ENCODE peak calls at places on chromosomes 11 and 22, in eight cellular contexts. J is fibroblast of lung, O is astrocyte of the spinal cord, D is tibial nerve, U is PC-9, Y is cardiac muscle cell, I is fibroblast of the aortic adventitia, M is lower lobe of right lung. W is an unnamed sample.

GRCh38 chr11:58434217-58434616 is 6.3 kb upstream of the OR5B2 start:
- DNase-seq in M (no peak), D (no peak), Y (no peak), J (no peak), O (no peak), I (no peak), U (no peak), W (no peak)

GRCh38 chr22:45334068-45334467 is 24.3 kb downstream of the FAM118A start:
- DNase-seq in I (peak), Y (no peak), U (no peak), D (no peak), M (no peak), O (no peak), J (peak), W (no peak)

GRCh38 chr11:44623716-44624491 is 58.4 kb downstream of the CD82 start:
- DNase-seq in U (no peak), D (peak), I (no peak), M (no peak), O (no peak), Y (no peak), J (peak), W (no peak)

GRCh38 chr22:42947211-42947990 is 67.5 kb downstream of the PACSIN2 start:
- DNase-seq in M (no peak), J (peak), U (peak), O (no peak), D (no peak), Y (peak), I (no peak), W (peak)

GRCh38 chr11:76642341-76642740 is 28.2 kb downstream of the LRRC32 start:
- DNase-seq in I (no peak), U (no peak), Y (no peak), M (no peak), J (no peak), O (no peak), D (no peak), W (no peak)

GRCh38 chr11:67642148-67642475 is 2.5 kb upstream of the TBX10 start:
- DNase-seq in I (no peak), Y (no peak), J (no peak), M (no peak), D (no peak), U (no peak), O (no peak), W (no peak)

GRCh38 chr22:49124588-49124987 is 703.1 kb downstream of the BRD1 start:
- DNase-seq in U (no peak), Y (no peak), O (no peak), M (no peak), I (no peak), J (no peak), D (no peak), W (no peak)

GRCh38 chr22:36541831-36542391 is 12.9 kb upstream of the EIF3D start:
- DNase-seq in U (peak), J (peak), I (peak), O (peak), M (no peak), D (no peak), Y (no peak), W (peak)

DNA sequence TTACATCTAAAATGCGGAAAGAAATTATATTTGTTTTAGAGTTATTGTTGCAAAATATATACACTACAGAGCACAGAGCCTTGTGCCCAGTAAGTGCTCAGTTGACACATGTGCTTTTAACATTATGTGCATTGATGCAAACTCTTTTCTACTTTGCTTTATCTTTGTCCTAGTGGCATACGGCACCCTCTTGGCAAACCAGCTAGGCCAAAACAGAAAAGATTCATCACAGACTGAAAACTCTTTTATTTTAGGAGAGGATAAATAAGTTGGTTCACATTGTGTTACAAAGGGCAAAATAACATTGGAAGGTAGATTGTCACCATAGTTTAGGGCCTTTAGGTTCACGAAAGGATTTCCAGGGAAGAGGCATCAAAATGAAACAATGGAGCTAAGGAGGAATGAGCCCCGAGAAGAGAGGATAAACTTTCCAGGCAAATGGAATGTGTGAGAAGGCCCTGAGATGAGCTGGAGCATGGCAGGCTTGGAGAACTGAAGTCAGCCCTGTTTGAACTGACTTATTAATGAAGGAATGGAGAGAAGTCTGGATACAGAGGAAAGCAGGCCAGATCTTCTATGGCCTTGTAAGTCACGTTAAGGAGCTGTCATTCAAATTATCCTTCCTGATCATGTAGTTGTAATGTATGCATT is 23.5 kb upstream of the TOP3B start:
- DNase-seq in O (no peak), D (no peak), Y (no peak), I (no peak), J (no peak), M (no peak), U (no peak), W (no peak)
- H3K4me3 ChIP-seq in O (no peak), D (no peak), Y (no peak), I (no peak), J (no peak), M (no peak), U (no peak), W (no peak)

GRCh38 chr22:47125603-47126002 is 363.2 kb downstream of the TBC1D22A start:
- DNase-seq in J (no peak), I (no peak), M (peak), O (no peak), Y (no peak), D (no peak), U (no peak), W (no peak)
- TF ChIP-seq CTCF in J (no peak), I (peak), M (no peak), O (peak), Y (peak), D (no peak), U (no peak), W (peak)

DNA sequence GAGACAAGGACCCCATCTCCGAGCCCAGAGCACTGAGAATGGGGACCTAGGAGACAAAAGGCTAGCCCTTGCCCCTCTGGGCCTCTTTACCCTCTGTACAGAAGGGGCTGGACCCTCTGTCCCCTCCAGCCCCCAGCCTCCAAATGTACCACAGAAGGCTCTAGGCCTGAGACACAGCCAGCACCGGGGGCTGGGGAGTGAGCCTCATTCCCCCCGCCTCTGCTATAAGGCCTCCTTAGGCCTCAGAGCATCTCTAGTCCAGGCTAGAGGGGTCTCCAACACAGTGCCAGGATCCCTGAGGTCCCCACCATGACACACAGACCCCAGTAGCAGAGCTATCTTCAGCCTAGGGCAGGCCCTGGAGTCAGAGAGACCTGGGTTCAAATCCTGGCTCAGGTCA is 4.8 kb downstream of the SMTN start:
- DNase-seq in D (no peak), Y (no peak), O (no peak), M (no peak), I (no peak), J (no peak), U (no peak), W (no peak)
- H3K4me3 ChIP-seq in D (no peak), Y (no peak), O (no peak), M (peak), I (no peak), J (peak), U (no peak), W (no peak)

GRCh38 chr22:20186183-20186870 is 35.5 kb upstream of the CCDC188 start:
- DNase-seq in Y (no peak), U (no peak), J (no peak), I (no peak), D (no peak), M (no peak), O (no peak), W (peak)
- TF ChIP-seq CTCF in Y (peak), U (no peak), J (no peak), I (no peak), D (no peak), M (no peak), O (peak), W (peak)

W was measured in choroid plexus epithelial cell.